ENCODE peak calls at places on chromosome 11, in six cellular contexts. One of them, this sample, is unnamed.

GRCh38 chr11:14249121-14249963 is 109.6 kb downstream of the RRAS2 start:
- DNase-seq in A549: peak
- DNase-seq in HCT116: peak
- DNase-seq in left lung: no peak
- DNase-seq in caudate nucleus: no peak
- DNase-seq in T-helper 1 cell: peak
- DNase-seq in this sample: peak

GRCh38 chr11:20672575-20672974 is 3.2 kb downstream of the NELL1 start:
- DNase-seq in A549: no peak
- DNase-seq in HCT116: peak
- DNase-seq in left lung: no peak
- DNase-seq in caudate nucleus: no peak
- DNase-seq in T-helper 1 cell: no peak
- DNase-seq in this sample: no peak

GRCh38 chr11:15801616-15802015 is 554.7 kb downstream of the SOX6 start:
- DNase-seq in A549: no peak
- DNase-seq in HCT116: no peak
- DNase-seq in left lung: no peak
- DNase-seq in caudate nucleus: no peak
- DNase-seq in T-helper 1 cell: no peak
- DNase-seq in this sample: no peak

GRCh38 chr11:86658534-86658933 is 13.9 kb downstream of the ME3 start:
- DNase-seq in A549: no peak
- DNase-seq in HCT116: no peak
- DNase-seq in left lung: peak
- DNase-seq in caudate nucleus: no peak
- DNase-seq in T-helper 1 cell: no peak
- DNase-seq in this sample: no peak

GRCh38 chr11:29750392-29750791 is 266.4 kb downstream of the KCNA4 start:
- DNase-seq in A549: no peak
- DNase-seq in HCT116: no peak
- DNase-seq in left lung: no peak
- DNase-seq in caudate nucleus: no peak
- DNase-seq in T-helper 1 cell: no peak
- DNase-seq in this sample: no peak

GRCh38 chr11:35367491-35367890 is 51.9 kb downstream of the SLC1A2 start:
- DNase-seq in A549: no peak
- DNase-seq in HCT116: no peak
- DNase-seq in left lung: no peak
- DNase-seq in caudate nucleus: no peak
- DNase-seq in T-helper 1 cell: no peak
- DNase-seq in this sample: no peak

GRCh38 chr11:55707029-55707428 is 45.0 kb downstream of the OR4C6 start:
- DNase-seq in A549: peak
- DNase-seq in HCT116: no peak
- DNase-seq in left lung: no peak
- DNase-seq in caudate nucleus: no peak
- DNase-seq in T-helper 1 cell: peak
- DNase-seq in this sample: no peak

GRCh38 chr11:88666364-88666763 is 328.8 kb upstream of the CTSC start:
- DNase-seq in A549: no peak
- DNase-seq in HCT116: no peak
- DNase-seq in left lung: no peak
- DNase-seq in caudate nucleus: no peak
- DNase-seq in T-helper 1 cell: no peak
- DNase-seq in this sample: no peak

GRCh38 chr11:122981388-122982264 is at the start of gene BSX:
- DNase-seq in A549: no peak
- DNase-seq in HCT116: no peak
- DNase-seq in left lung: peak
- DNase-seq in caudate nucleus: no peak
- DNase-seq in T-helper 1 cell: peak
- DNase-seq in this sample: no peak

GRCh38 chr11:112748713-112749481 is 212.3 kb upstream of the NCAM1 start:
- DNase-seq in A549: no peak
- DNase-seq in HCT116: no peak
- DNase-seq in left lung: no peak
- DNase-seq in caudate nucleus: no peak
- DNase-seq in T-helper 1 cell: no peak
- DNase-seq in this sample: no peak